ENCODE peak calls at places on chromosomes 16 and 17, in ten cellular contexts. Y is CD8-positive, alpha-beta T cell; B is neuronal stem cell; I is pancreas; N is left ventricle myocardium inferior; F is heart right ventricle; H is psoas muscle; J is heart left ventricle; K is fibroblast of lung; L is gastrocnemius medialis. W is an unnamed sample.

GRCh38 chr17:27384261-27384701 is 72.0 kb upstream of the KSR1 start:
- DNase-seq in Y (no peak), I (peak; percentile 70), K (peak; percentile 98), B (no peak), N (peak; percentile 68), H (peak; percentile 73), L (peak; percentile 56), F (peak; percentile 61), J (peak; percentile 76), W (peak; percentile 85)

GRCh38 chr16:76446251-76446650 is 169.1 kb downstream of the CNTNAP4 start:
- DNase-seq in L (no peak), Y (no peak), B (no peak), H (no peak), K (no peak), N (no peak), I (no peak), F (no peak), J (no peak), W (no peak)

GRCh38 chr16:30186782-30187555 is 3.6 kb downstream of the CORO1A start:
- DNase-seq in L (peak; percentile 40), Y (peak; percentile 82), H (peak; percentile 78), I (peak; percentile 88), B (no peak), J (peak; percentile 67), N (peak; percentile 75), K (no peak), F (peak; percentile 81), W (peak; percentile 75)

GRCh38 chr17:58232707-58233156 is 5.7 kb upstream of the LPO start:
- DNase-seq in H (no peak), I (no peak), J (no peak), F (no peak), K (peak; percentile 92), N (no peak), B (no peak), Y (no peak), L (no peak), W (no peak)

GRCh38 chr16:8655184-8655717 is 19.2 kb upstream of the ABAT start:
- DNase-seq in H (no peak), B (no peak), N (no peak), K (peak; percentile 18), L (no peak), Y (no peak), J (no peak), F (no peak), I (no peak), W (no peak)

GRCh38 chr17:77546772-77547201 is 406.0 kb downstream of the SEC14L1 start:
- DNase-seq in I (no peak), B (no peak), L (no peak), Y (no peak), N (no peak), J (no peak), F (no peak), H (no peak), K (peak; percentile 21), W (no peak)

GRCh38 chr17:60451965-60452364 is 29.7 kb downstream of the CHCT1 start:
- DNase-seq in I (no peak), J (no peak), L (no peak), H (no peak), N (no peak), B (no peak), Y (no peak), K (no peak), F (no peak), W (no peak)

GRCh38 chr16:12059216-12059769 is 82.8 kb downstream of the SNX29 start:
- DNase-seq in N (peak; percentile 28), F (peak; percentile 45), B (no peak), Y (no peak), I (no peak), J (no peak), L (no peak), K (no peak), H (no peak), W (peak; percentile 50)

GRCh38 chr16:1861730-1862129 is 10.2 kb downstream of the MEIOB start:
- DNase-seq in N (no peak), B (no peak), H (no peak), I (no peak), K (no peak), J (no peak), Y (no peak), L (no peak), F (no peak), W (no peak)

GRCh38 chr16:48413291-48413690 is 28.1 kb upstream of the SIAH1 start:
- DNase-seq in H (no peak), L (no peak), Y (no peak), N (no peak), B (no peak), F (no peak), K (no peak), I (no peak), J (no peak), W (no peak)

GRCh38 chr17:2343421-2343820 is 6.1 kb downstream of the SGSM2 start:
- DNase-seq in J (no peak), L (no peak), Y (no peak), N (no peak), H (no peak), K (no peak), F (no peak), B (no peak), I (no peak), W (no peak)

GRCh38 chr16:27677300-27677699 is 127.4 kb downstream of the KATNIP start:
- DNase-seq in J (no peak), L (no peak), H (no peak), Y (no peak), B (no peak), N (no peak), K (peak; percentile 42), I (no peak), F (no peak), W (no peak)

GRCh38 chr17:69760562-69760961 is 314.5 kb upstream of the KCNJ16 start:
- DNase-seq in J (no peak), B (no peak), H (no peak), F (no peak), Y (no peak), L (no peak), K (no peak), N (no peak), I (no peak), W (no peak)

GRCh38 chr17:55668581-55668980 is 54.1 kb downstream of the TMEM100 start:
- DNase-seq in L (no peak), N (no peak), J (no peak), H (no peak), F (no peak), K (no peak), B (no peak), Y (no peak), I (no peak), W (no peak)

GRCh38 chr17:68087851-68088250 is 52.3 kb downstream of the KPNA2 start:
- DNase-seq in K (no peak), L (no peak), N (no peak), B (no peak), J (no peak), F (no peak), I (no peak), Y (no peak), H (no peak), W (no peak)

GRCh38 chr17:68089881-68090280 is 54.3 kb downstream of the KPNA2 start:
- DNase-seq in F (no peak), K (peak; percentile 31), Y (no peak), B (no peak), I (no peak), L (no peak), J (peak; percentile 60), N (peak; percentile 32), H (no peak), W (no peak)

GRCh38 chr17:68080411-68081150 is 45.0 kb downstream of the KPNA2 start:
- DNase-seq in K (no peak), Y (no peak), N (no peak), L (no peak), I (no peak), F (no peak), B (no peak), H (no peak), J (no peak), W (no peak)

DNA sequence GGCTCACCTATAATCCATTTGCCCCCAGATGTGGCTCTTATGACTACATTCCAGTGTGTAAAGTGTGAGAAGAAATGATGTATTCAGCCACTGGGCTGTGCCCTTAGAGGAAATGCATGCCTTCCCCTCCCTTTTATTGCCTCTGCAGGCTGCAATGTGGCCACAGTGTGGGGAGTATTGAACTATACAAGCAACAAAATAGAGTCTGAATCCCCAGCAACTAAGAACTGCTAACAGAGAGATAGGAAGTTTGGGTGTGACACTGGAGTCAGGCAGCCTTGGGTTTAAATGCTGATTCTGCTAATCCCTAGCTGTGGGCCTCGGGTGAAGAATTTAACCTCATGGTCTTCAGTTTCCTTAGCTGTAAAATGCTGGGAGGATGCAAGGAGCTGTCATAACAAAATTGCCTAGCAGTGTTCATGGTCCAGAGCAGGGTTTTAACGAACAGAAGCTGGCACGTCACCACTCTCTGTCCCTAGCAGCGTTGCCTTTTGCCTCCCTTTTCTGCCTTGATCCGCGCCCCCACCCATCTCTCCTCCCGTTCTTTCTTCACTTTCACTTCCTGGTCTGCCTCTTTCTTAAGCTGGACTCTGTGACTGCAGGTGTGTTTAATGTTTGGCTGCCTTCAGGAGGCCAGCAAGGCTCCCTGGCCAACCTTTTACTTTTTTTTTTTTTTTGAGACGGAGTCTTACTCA is 50.4 kb downstream of the KPNA2 start:
- DNase-seq in I (no peak), B (no peak), H (no peak), K (no peak), J (no peak), N (no peak), L (no peak), F (no peak), Y (no peak), W (no peak)
- H3K4me3 ChIP-seq in I (no peak overlapping the region), B (no peak overlapping the region), H (no peak overlapping the region), K (no peak overlapping the region), J (no peak overlapping the region), N (no peak overlapping the region), L (no peak overlapping the region), F (no peak overlapping the region), Y (peak overlapping the region; percentile 25), W (no peak overlapping the region)

GRCh38 chr16:10410469-10410868 is 24.6 kb downstream of the ATF7IP2 start:
- DNase-seq in I (no peak), L (no peak), B (no peak), F (no peak), Y (no peak), K (no peak), N (no peak), H (no peak), J (no peak), W (no peak)
- H3K9me3 ChIP-seq in I (no peaks in the 10 kb centered on the region), L (no peaks in the 10 kb centered on the region), B (peaks cover 7% of the 10 kb centered on the region), F (peaks cover 97% of the 10 kb centered on the region), Y (peaks cover 24% of the 10 kb centered on the region), K (no peaks in the 10 kb centered on the region), N (peaks cover 95% of the 10 kb centered on the region), H (peaks cover 22% of the 10 kb centered on the region), J (peaks cover 17% of the 10 kb centered on the region), W (peaks cover 6% of the 10 kb centered on the region)

GRCh38 chr17:40311575-40311974 is 2.6 kb downstream of the RARA start:
- DNase-seq in K (no peak), H (peak; percentile 78), F (peak; percentile 71), L (no peak), Y (no peak), B (no peak), N (peak; percentile 73), J (peak; percentile 70), I (no peak), W (peak; percentile 80)
- H3K4me3 ChIP-seq in K (no peak overlapping the region), H (peak overlapping the region; percentile 19), F (no peak overlapping the region), L (no peak overlapping the region), Y (no peak overlapping the region), B (no peak overlapping the region), N (peak overlapping the region; percentile 7), J (no peak overlapping the region), I (no peak overlapping the region), W (no peak overlapping the region)

DNA sequence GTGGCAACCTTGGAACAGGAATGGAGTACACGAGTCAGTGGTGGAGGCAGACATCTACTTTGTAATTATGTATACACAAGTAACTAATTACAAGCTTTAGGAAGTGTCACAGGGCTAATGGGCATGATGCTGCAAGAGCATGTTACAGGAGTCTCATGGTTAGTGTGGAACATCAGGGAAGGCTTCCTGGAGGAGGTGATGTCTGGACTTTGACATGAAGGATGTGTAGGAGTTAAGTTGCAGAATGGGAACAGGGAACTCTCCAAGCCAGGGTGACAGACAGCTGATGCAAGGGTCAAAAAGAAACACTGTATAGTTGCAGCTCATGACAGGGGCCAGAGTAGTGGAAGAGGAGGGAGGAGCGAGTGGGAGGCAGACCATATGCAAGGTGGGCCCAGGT is 483.8 kb upstream of the EEF2KMT start:
- DNase-seq in J (no peak), B (no peak), K (no peak), Y (no peak), I (no peak), H (no peak), F (no peak), N (no peak), L (no peak), W (no peak)
- H3K9me3 ChIP-seq in J (no peaks in the 10 kb centered on the region), B (no peaks in the 10 kb centered on the region), K (no peaks in the 10 kb centered on the region), Y (no peaks in the 10 kb centered on the region), I (no peaks in the 10 kb centered on the region), H (no peaks in the 10 kb centered on the region), F (no peaks in the 10 kb centered on the region), N (no peaks in the 10 kb centered on the region), L (no peaks in the 10 kb centered on the region), W (no peaks in the 10 kb centered on the region)

W was measured in aorta.